ENCODE peak calls at places on chromosomes 3 and 15, in six cellular contexts. C is ascending aorta, K is HL-60, R is foreskin fibroblast, G is bronchial epithelial cell, A is mammary epithelial cell. U is an unnamed sample.

GRCh38 chr3:16311960-16312451 is 47.0 kb downstream of the OXNAD1 start:
- DNase-seq in C (peak), K (peak), R (no peak), G (peak), A (peak), U (peak)

GRCh38 chr3:156150434-156151066 is 30.2 kb downstream of the KCNAB1 start:
- DNase-seq in C (peak), K (no peak), R (peak), G (peak), A (peak), U (peak)

GRCh38 chr15:67097893-67098740 is 32.7 kb downstream of the SMAD3 start:
- DNase-seq in C (no peak), K (no peak), R (peak), G (no peak), A (peak), U (peak)

GRCh38 chr3:155462672-155463071 is 169.2 kb upstream of the STRIT1 start:
- DNase-seq in C (no peak), K (no peak), R (no peak), G (no peak), A (no peak), U (no peak)

GRCh38 chr15:32030795-32031194 is 480 bp downstream of the CHRNA7 start:
- DNase-seq in C (no peak), K (no peak), R (no peak), G (no peak), A (no peak), U (no peak)

GRCh38 chr15:26848498-26848897 is 18.4 kb upstream of the GABRA5 start:
- DNase-seq in C (no peak), K (no peak), R (no peak), G (peak), A (no peak), U (peak)

GRCh38 chr3:144586382-144586781 is 614.8 kb downstream of the DIPK2A start:
- DNase-seq in C (no peak), K (peak), R (peak), G (peak), A (no peak), U (no peak)

GRCh38 chr3:64940949-64941348 is 253.1 kb upstream of the ADAMTS9 start:
- DNase-seq in C (no peak), K (no peak), R (no peak), G (no peak), A (no peak), U (no peak)

GRCh38 chr3:107928084-107928445 is 162.8 kb downstream of the CD47 start:
- DNase-seq in C (no peak), K (no peak), R (peak), G (peak), A (peak), U (peak)

GRCh38 chr3:53457068-53457467 is 37.3 kb upstream of the CACNA1D start:
- DNase-seq in C (no peak), K (no peak), R (no peak), G (no peak), A (no peak), U (no peak)

GRCh38 chr3:109018828-109019227 is 65.1 kb upstream of the GUCA1C start:
- DNase-seq in C (no peak), K (no peak), R (no peak), G (no peak), A (no peak), U (peak)

GRCh38 chr3:192187485-192188051 is 539.8 kb downstream of the FGF12 start:
- DNase-seq in C (no peak), K (no peak), R (no peak), G (no peak), A (no peak), U (peak)

GRCh38 chr15:39595621-39596221 is 14.8 kb downstream of the THBS1 start:
- DNase-seq in C (no peak), K (no peak), R (peak), G (peak), A (peak), U (peak)

GRCh38 chr3:12557472-12558105 is 702 bp downstream of the MKRN2 start:
- DNase-seq in C (no peak), K (no peak), R (no peak), G (peak), A (peak), U (peak)

GRCh38 chr15:35737521-35737920 is 191.6 kb upstream of the DPH6 start:
- DNase-seq in C (no peak), K (no peak), R (peak), G (no peak), A (no peak), U (no peak)

GRCh38 chr3:44988073-44988472 is 12.0 kb downstream of the EXOSC7 start:
- DNase-seq in C (no peak), K (no peak), R (no peak), G (no peak), A (no peak), U (no peak)

GRCh38 chr15:62858343-62858742 is 184.2 kb upstream of the TPM1 start:
- DNase-seq in C (no peak), K (no peak), R (no peak), G (peak), A (peak), U (peak)

GRCh38 chr3:23312866-23313265 is 109.7 kb downstream of the UBE2E2 start:
- DNase-seq in C (no peak), K (no peak), R (peak), G (no peak), A (no peak), U (no peak)

GRCh38 chr15:85044251-85044853 is 62.7 kb downstream of the PDE8A start:
- DNase-seq in C (peak), K (peak), R (peak), G (peak), A (peak), U (peak)

DNA sequence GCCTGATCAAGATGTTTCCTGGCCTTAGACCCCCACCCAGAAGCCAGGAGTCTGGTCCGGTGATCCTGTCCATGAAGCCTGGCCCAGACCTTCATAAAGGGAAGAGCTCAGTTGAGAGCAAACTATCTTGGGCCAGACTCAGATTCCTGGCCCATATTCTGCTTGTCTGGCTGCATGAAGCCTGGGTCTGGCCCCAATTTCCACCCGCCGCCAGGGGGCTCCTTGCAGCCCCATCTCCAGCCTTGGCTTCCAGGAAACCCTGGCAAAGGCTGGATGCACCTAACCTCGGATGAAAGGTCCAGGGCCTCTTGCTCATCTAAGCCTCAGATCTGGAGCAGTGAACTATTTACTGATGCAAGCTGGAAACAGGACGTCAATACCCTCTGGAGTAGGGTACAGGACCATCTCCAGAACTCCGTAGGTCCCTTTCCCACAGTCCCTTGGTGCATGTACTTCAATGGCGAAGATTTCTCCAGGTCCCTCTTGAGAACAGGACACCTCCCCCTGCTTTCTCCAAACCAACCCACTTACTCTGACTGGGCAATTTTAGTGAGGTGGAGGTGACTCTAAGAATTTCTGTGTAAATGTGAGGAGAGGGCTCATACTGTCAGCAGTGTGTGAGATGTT is 5.6 kb downstream of the FOXL2 start:
- DNase-seq in C (no peak), K (no peak), R (peak), G (no peak), A (no peak), U (peak)
- TF ChIP-seq CTCF in C (no peak), K (peak), R (peak), G (peak), A (peak), U (peak)

DNA sequence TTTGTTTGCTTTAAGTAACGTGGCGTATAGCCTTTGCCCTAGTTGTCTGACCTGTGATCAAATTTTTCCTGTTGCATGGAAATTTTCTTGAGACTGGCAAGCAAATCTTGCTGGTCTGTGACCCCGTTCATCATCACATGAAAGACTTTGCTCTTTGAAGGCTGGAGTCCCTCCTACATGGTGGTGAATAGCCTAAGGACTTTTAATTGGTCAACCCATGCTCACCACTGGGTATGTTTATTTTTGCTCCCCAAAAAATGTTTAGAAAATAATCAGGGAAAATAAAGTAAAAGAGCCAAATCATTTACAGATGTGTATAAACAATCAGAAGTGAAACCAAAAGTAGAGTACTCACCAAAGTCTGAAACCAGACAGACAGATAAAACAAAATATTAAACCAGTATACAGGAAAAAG is 1075.3 kb upstream of the ALCAM start:
- DNase-seq in C (no peak), K (no peak), R (no peak), G (no peak), A (no peak), U (peak)
- H3K4me3 ChIP-seq in C (peak), K (no peak), R (peak), G (no peak), A (no peak), U (no peak)

DNA sequence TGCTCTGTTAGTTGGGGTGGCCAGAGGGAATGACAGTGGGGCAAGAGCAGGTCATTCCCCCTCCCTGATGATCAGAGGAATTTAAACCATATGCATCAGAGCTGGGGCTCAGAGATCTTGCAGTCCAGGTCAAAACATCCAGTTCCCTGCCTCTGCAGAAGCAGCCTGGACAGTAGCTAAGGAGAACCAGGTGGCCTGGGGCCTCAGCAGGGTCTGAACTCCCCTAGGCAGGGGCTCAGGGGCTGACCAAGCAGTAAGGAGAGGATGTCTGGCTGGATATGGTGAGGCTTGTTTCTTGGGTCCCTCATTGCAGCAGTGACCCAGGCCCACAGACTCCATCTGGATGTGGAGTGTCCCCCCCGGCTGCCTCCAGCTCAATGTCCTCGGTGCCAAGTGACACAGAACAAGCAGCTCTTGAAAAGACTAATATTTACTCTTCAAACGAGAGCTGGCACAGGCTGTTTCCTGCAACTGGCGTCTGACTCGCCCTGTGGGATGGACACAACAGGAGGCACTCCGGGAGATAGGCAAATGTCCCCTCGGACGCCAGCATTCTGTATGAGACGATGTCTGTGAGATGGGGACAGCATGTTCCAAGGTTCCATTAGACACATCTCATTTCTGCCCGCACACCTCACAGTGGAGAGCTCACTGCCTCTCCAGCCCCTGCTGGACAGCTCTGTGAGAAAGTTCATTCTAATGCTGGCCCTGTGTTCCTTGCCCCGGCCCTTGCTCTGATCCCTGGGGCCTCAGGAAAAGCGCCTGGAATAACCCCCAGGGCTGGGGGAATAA is 37.1 kb downstream of the SEC22C start:
- DNase-seq in C (no peak), K (no peak), R (peak), G (no peak), A (no peak), U (no peak)
- TF ChIP-seq CTCF in C (no peak), K (no peak), R (no peak), G (peak), A (no peak), U (peak)

GRCh38 chr15:76058714-76059319 is 968 bp upstream of the TMEM266 start:
- DNase-seq in C (no peak), K (peak), R (no peak), G (peak), A (peak), U (peak)

GRCh38 chr15:76060098-76060989 is 559 bp downstream of the TMEM266 start:
- DNase-seq in C (no peak), K (no peak), R (no peak), G (no peak), A (no peak), U (no peak)

GRCh38 chr15:76056931-76057330 is 2.9 kb upstream of the TMEM266 start:
- DNase-seq in C (no peak), K (peak), R (no peak), G (peak), A (peak), U (peak)

GRCh38 chr15:76059320-76060097 is at the start of gene TMEM266:
- DNase-seq in C (peak), K (peak), R (peak), G (no peak), A (peak), U (peak)

GRCh38 chr15:76057332-76058000 is 2.3 kb upstream of the TMEM266 start:
- DNase-seq in C (no peak), K (peak), R (peak), G (peak), A (peak), U (peak)
- H3K4me3 ChIP-seq in C (no peak), K (peak), R (peak), G (peak), A (peak), U (peak)

DNA sequence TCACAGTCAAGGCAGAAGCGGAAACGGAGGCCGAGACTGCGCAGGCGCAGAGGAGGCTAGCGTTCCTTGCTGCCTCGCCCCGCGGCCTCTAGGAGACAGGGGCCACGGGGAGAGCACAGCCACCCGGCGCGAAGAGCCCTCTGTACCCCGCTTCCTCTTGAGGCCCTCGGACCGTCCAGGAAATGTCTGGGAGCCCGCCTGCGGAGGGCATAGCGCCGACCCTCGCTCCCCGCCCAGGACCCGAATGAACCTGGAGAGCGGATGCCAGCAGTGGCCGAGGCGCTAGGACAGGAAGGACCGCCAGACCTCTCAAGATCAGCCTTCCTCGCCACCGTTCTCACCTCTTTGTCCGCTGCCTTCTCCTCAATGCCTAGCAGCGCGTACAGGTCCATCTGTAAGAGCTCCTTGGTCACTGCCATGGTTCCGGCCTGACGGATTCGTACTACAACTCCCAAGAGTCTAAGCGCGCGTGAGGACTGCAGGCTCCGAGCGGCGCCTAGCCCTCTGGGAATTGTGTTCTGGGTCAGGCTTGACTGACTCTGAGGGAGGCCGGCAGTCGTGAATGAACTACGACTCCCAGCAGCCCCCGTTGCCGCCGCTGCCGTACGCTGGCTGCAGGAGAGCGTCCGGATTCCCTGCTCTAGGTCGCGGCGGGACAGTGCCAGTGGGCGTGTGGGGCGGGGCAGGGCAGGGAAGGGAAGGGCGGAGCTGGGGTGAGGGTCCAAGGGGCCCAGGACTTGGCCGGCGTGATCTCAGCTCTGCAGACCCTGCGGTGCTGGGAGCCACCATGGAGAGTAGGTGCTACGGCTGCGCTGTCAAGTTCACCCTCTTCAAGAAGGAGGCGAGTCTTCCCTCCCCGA is at the start of the genes DNAJC17 and ZFYVE19:
- DNase-seq in C (peak), K (peak), R (peak), G (peak), A (peak), U (peak)
- TF ChIP-seq CTCF in C (peak), K (no peak), R (no peak), G (no peak), A (no peak), U (peak)

DNA sequence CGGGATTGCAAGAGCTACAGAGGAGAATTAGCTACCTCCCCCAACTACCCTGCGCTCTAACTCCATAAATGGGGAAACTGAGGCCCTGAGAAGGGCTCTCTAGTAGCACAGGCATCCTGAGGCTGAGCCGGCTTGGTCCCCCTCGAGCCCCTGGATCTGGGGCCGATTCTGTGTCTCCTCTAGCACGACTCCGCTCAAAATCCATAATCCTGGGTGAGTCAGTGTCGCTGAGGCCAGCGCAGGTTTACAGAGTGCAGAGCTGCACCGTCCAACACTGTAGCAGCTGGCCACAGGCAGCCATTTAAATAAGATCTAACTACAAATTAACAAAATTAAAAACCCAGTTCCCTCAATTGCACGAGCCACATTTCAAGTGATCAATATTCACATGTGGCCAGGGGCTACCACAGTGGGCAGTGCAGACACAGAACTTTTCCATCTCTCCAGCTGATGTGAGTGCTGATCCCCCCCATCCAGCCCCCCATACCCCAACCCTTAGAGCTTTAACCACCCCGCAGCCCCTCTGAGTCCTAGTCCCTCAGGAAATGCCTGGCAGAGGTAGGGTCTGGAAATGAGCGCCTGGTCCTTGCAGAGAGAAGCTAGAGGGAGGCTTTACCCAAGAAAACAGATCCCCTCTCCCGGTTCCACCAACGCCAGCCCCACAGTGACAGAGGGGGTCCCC is 10.7 kb downstream of the GATA2 start:
- DNase-seq in C (no peak), K (no peak), R (no peak), G (no peak), A (no peak), U (no peak)
- H3K4me3 ChIP-seq in C (no peak), K (no peak), R (no peak), G (no peak), A (no peak), U (no peak)

DNA sequence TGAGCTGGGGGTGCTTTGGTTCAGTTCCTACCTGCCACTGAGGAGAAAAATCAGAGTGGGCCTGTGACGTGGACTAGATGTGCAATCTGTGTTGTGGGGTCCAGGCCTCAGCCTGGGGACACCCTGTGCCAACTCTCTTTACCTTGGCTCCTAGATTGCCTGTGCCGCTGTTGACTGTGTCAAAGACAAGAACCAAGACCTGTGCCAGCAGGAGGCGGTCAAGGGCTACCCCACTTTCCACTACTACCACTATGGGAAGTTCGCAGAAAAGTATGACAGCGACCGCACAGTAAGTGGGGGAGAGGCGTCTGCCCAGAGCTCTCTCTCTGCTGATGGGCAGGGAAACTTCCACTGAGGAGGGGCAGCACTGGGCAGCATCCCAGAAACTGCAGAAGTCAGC is 40.6 kb upstream of the SEC22A start:
- DNase-seq in C (no peak), K (no peak), R (no peak), G (no peak), A (no peak), U (no peak)
- TF ChIP-seq CTCF in C (no peak), K (no peak), R (no peak), G (peak), A (peak), U (no peak)

GRCh38 chr3:70069557-70069956 is 70.0 kb downstream of the SAMMSON start:
- DNase-seq in C (no peak), K (no peak), R (no peak), G (no peak), A (no peak), U (no peak)

GRCh38 chr3:70061111-70061510 is 61.6 kb downstream of the SAMMSON start:
- DNase-seq in C (no peak), K (no peak), R (peak), G (no peak), A (no peak), U (no peak)

GRCh38 chr3:70067860-70068479 is 68.4 kb downstream of the SAMMSON start:
- DNase-seq in C (peak), K (no peak), R (no peak), G (no peak), A (no peak), U (no peak)

GRCh38 chr3:70064194-70064787 is 64.8 kb downstream of the SAMMSON start:
- DNase-seq in C (no peak), K (no peak), R (peak), G (peak), A (peak), U (peak)

GRCh38 chr3:70065666-70066253 is 66.2 kb downstream of the SAMMSON start:
- DNase-seq in C (no peak), K (no peak), R (no peak), G (no peak), A (no peak), U (peak)
- H3K4me3 ChIP-seq in C (no peak), K (no peak), R (no peak), G (no peak), A (no peak), U (no peak)